ENCODE peak calls at places on chromosome 1, in four cellular contexts. Z is nephron progenitor cell, G is OCI-LY7, L is lung. V is an unnamed sample.

GRCh38 chr1:247906504-247907047 is 11.2 kb downstream of the OR2W3 start:
- DNase-seq in Z (no peak), G (no peak), L (no peak), V (no peak)

GRCh38 chr1:177983824-177984528 is 14.1 kb upstream of the SEC16B start:
- DNase-seq in Z (peak), G (no peak), L (no peak), V (peak)

GRCh38 chr1:180486092-180486491 is 16.3 kb downstream of the ACBD6 start:
- DNase-seq in Z (no peak), G (no peak), L (no peak), V (no peak)

GRCh38 chr1:183385746-183386145 is 32.4 kb downstream of the NMNAT2 start:
- DNase-seq in Z (no peak), G (no peak), L (no peak), V (no peak)

GRCh38 chr1:169102567-169102966 is 3.9 kb upstream of the ATP1B1 start:
- DNase-seq in Z (no peak), G (no peak), L (peak), V (peak)

GRCh38 chr1:174788981-174789380 is 210.8 kb upstream of the CACYBP start:
- DNase-seq in Z (no peak), G (no peak), L (no peak), V (no peak)

GRCh38 chr1:35876988-35877387 is 6.0 kb upstream of the AGO1 start:
- DNase-seq in Z (peak), G (peak), L (no peak), V (no peak)

GRCh38 chr1:240705584-240705983 is 93.6 kb upstream of the GREM2 start:
- DNase-seq in Z (no peak), G (no peak), L (no peak), V (no peak)

GRCh38 chr1:165174485-165174884 is 182.0 kb downstream of the LMX1A start:
- DNase-seq in Z (no peak), G (no peak), L (no peak), V (no peak)

GRCh38 chr1:5565281-5565680 is 426.9 kb downstream of the NPHP4 start:
- DNase-seq in Z (no peak), G (no peak), L (no peak), V (no peak)

GRCh38 chr1:24765308-24765988 is 20.2 kb downstream of the CLIC4 start:
- DNase-seq in Z (no peak), G (no peak), L (no peak), V (no peak)

GRCh38 chr1:107298526-107298925 is 157.7 kb downstream of the NTNG1 start:
- DNase-seq in Z (no peak), G (no peak), L (no peak), V (no peak)

GRCh38 chr1:110457206-110457605 is 6.3 kb downstream of the PROK1 start:
- DNase-seq in Z (no peak), G (no peak), L (no peak), V (no peak)

GRCh38 chr1:110454328-110454727 is 3.4 kb downstream of the PROK1 start:
- DNase-seq in Z (no peak), G (no peak), L (no peak), V (no peak)

GRCh38 chr1:110453829-110454228 is 2.9 kb downstream of the PROK1 start:
- DNase-seq in Z (no peak), G (no peak), L (no peak), V (no peak)

GRCh38 chr1:110452330-110452729 is 1.4 kb downstream of the PROK1 start:
- DNase-seq in Z (no peak), G (no peak), L (no peak), V (no peak)

DNA sequence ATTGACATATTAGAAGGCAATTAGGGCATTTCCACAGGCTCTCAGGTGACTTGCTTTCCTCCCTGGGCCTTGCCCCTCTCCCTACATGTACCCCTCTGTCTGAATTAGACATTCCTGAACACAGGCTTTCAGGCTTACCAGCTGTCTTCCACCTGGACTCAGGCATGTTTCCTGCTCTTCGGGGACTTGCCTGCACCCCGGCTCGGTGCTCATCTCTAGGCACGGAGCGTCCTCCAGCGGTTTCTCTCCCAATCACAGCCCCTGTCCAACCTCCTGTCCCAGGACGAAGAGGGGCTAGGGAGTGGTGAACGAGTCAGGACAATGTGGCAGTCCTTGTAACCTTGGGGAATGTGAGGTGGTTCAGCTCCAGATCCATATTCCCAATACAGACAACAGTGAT is 4.2 kb downstream of the PROK1 start:
- DNase-seq in Z (no peak), G (no peak), L (no peak), V (no peak)
- TF ChIP-seq CTCF in Z (no peak), G (peak), L (no peak), V (no peak)

GRCh38 chr1:160838876-160839275 is 23.8 kb downstream of the CD244 start:
- DNase-seq in Z (no peak), G (no peak), L (no peak), V (no peak)

GRCh38 chr1:160834945-160835565 is 27.6 kb downstream of the CD244 start:
- DNase-seq in Z (peak), G (peak), L (no peak), V (peak)

GRCh38 chr1:160836561-160836960 is 26.1 kb downstream of the CD244 start:
- DNase-seq in Z (no peak), G (no peak), L (no peak), V (no peak)

GRCh38 chr1:160837558-160838205 is 25.0 kb downstream of the CD244 start:
- DNase-seq in Z (no peak), G (peak), L (no peak), V (no peak)

DNA sequence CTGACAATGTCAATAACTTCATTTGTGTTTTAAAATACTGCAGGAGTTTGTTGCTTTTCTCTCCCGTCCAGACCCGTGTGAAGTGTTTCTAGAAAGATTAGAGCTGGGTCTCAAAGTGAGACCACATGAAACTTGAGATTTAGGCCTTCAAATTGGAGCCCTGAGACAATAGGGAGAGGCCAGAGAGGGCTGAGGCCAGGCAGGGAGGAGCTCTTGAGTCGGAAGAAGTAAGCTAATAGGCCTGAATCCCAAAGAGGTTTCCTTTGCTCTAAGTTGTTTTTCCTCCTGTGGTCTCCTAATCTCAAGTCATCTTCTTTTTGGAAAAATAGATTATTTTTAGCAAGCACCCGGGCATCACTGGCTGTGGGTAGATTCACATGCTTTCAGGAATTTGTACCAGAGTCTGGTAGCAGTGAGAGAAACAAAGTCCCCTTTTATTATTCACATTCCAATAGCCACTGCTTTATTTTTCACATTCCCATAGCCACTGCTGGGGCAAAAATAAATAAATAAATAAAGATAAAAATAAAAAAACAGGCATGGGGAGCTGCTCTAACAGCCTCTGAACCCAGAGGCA is 25.6 kb downstream of the CD244 start:
- DNase-seq in Z (no peak), G (no peak), L (no peak), V (no peak)
- TF ChIP-seq CTCF in Z (no peak), G (no peak), L (no peak), V (no peak)

GRCh38 chr1:14442669-14443068 is 155.8 kb upstream of the KAZN start:
- DNase-seq in Z (no peak), G (peak), L (no peak), V (no peak)
- TF ChIP-seq CTCF in Z (no peak), G (peak), L (no peak), V (no peak)

GRCh38 chr1:59879556-59879955 is 47.0 kb downstream of the CYP2J2 start:
- DNase-seq in Z (peak), G (peak), L (peak), V (peak)
- TF ChIP-seq CTCF in Z (peak), G (peak), L (peak), V (peak)

DNA sequence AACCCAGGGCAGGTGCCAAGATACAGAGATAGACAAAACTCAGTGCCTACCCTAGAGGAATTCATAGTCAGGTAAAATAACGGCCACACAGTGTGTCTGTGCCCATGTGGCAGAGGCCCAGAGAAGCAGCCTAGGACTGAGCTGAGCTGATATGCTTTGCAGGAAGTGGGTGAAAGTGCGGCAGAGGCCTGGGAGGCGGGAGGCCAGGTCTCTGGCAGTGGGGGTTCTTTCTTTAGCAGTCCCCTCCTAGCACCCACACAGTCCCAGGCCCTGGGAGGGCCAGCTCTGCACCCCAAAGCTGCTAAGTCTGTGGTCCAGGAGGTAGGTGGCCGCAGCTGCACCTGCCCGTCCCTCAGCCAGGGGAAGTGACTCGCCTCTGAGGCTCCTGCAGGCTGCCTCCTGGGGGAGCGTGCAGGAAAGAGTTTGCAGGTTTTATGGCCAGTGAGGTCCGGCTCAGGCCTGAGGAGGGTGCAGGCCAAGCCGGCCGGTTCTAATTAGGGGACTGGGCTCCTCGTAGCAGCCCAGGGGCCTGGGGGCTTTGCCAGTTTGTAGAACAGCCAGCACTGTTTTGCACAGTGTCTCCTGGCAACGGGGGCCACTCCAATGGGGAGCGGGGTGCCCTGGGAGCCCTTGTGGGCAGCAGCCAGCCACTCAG is 107.9 kb downstream of the SPSB1 start:
- DNase-seq in Z (no peak), G (peak), L (no peak), V (no peak)
- TF ChIP-seq CTCF in Z (no peak), G (no peak), L (no peak), V (no peak)

GRCh38 chr1:84668185-84668584 is 22.1 kb downstream of the SSX2IP start:
- DNase-seq in Z (no peak), G (peak), L (no peak), V (no peak)
- TF ChIP-seq CTCF in Z (no peak), G (peak), L (no peak), V (no peak)

GRCh38 chr1:59819566-59820438 is 5.1 kb downstream of the HOOK1 start:
- DNase-seq in Z (no peak), G (no peak), L (no peak), V (no peak)
- TF ChIP-seq CTCF in Z (no peak), G (no peak), L (no peak), V (no peak)

GRCh38 chr1:228238007-228238406 is 30.2 kb downstream of the OBSCN start:
- DNase-seq in Z (no peak), G (no peak), L (no peak), V (no peak)
- TF ChIP-seq CTCF in Z (no peak), G (no peak), L (no peak), V (no peak)